ENCODE peak calls at places on chromosomes 7 and 10, in ten cellular contexts. R is bronchial epithelial cell, G is choroid plexus epithelial cell, D is fibroblast of mammary gland, Y is DND-41, Z is brain microvascular endothelial cell, L is pancreas, H is heart right ventricle, U is upper lobe of right lung, M is cardiac fibroblast. C is an unnamed sample.

GRCh38 chr10:124558339-124558685 is 96.7 kb downstream of the LHPP start:
- DNase-seq in D (no peak), R (no peak), G (no peak), Z (no peak), H (no peak), Y (no peak), U (no peak), L (no peak), M (no peak), C (no peak)

GRCh38 chr10:117134084-117135025 is 3.7 kb downstream of the VAX1 start:
- DNase-seq in L (peak), Y (no peak), G (no peak), Z (no peak), R (peak), M (no peak), U (no peak), D (no peak), H (no peak), C (no peak)

GRCh38 chr10:33808475-33808874 is 474.0 kb upstream of the NRP1 start:
- DNase-seq in R (no peak), Z (peak), M (no peak), Y (no peak), H (no peak), D (no peak), U (no peak), G (no peak), L (no peak), C (no peak)

GRCh38 chr7:81470084-81470723 is 299.6 kb downstream of the HGF start:
- DNase-seq in L (peak), G (peak), Y (peak), M (peak), R (peak), D (peak), Z (peak), U (peak), H (peak), C (peak)

GRCh38 chr7:94391716-94392390 is 2.8 kb upstream of the COL1A2 start:
- DNase-seq in U (no peak), Y (no peak), M (peak), H (no peak), Z (peak), D (peak), L (no peak), G (peak), R (no peak), C (peak)

GRCh38 chr7:83130623-83131545 is 31.8 kb downstream of the PCLO start:
- DNase-seq in Y (no peak), U (no peak), H (no peak), R (peak), Z (no peak), L (no peak), D (no peak), G (peak), M (no peak), C (no peak)

GRCh38 chr10:103659674-103660363 is 166.3 kb downstream of the NEURL1 start:
- DNase-seq in D (peak), U (peak), G (peak), Z (peak), H (peak), R (no peak), M (peak), Y (peak), L (peak), C (peak)

GRCh38 chr10:131979821-131980270 is 1.9 kb downstream of the BNIP3 start:
- DNase-seq in L (peak), Z (peak), M (peak), R (no peak), U (no peak), H (peak), D (peak), G (peak), Y (no peak), C (no peak)

GRCh38 chr7:22783421-22783820 is 39.2 kb downstream of the TOMM7 start:
- DNase-seq in D (no peak), R (no peak), H (no peak), Y (no peak), Z (no peak), M (no peak), G (no peak), L (no peak), U (no peak), C (no peak)

GRCh38 chr7:29146888-29147609 is 712 bp upstream of the CPVL start:
- DNase-seq in R (no peak), M (no peak), L (peak), U (no peak), H (peak), D (peak), G (no peak), Y (no peak), Z (no peak), C (no peak)

GRCh38 chr10:114571316-114571999 is 86.6 kb downstream of the ABLIM1 start:
- DNase-seq in H (no peak), L (no peak), Z (no peak), G (peak), M (peak), U (no peak), R (no peak), D (no peak), Y (no peak), C (no peak)

GRCh38 chr10:119341236-119342016 is 134.1 kb downstream of the GRK5 start:
- DNase-seq in Y (peak), U (peak), R (peak), G (peak), L (no peak), M (peak), Z (peak), D (peak), H (no peak), C (no peak)

GRCh38 chr10:109203616-109204375 is 719.5 kb downstream of the XPNPEP1 start:
- DNase-seq in Y (no peak), G (no peak), Z (no peak), L (no peak), M (no peak), D (peak), H (no peak), R (no peak), U (no peak), C (no peak)

GRCh38 chr7:78080241-78080640 is 281.7 kb downstream of the PHTF2 start:
- DNase-seq in L (no peak), M (no peak), U (no peak), H (no peak), R (no peak), Z (no peak), G (no peak), Y (no peak), D (no peak), C (no peak)

GRCh38 chr7:55033241-55033846 is 14.5 kb downstream of the EGFR start:
- DNase-seq in U (no peak), D (no peak), G (no peak), Z (no peak), Y (no peak), L (no peak), H (no peak), R (no peak), M (no peak), C (no peak)

GRCh38 chr10:73967544-73967943 is 30.4 kb upstream of the VCL start:
- DNase-seq in Y (no peak), D (no peak), U (no peak), L (no peak), H (no peak), G (no peak), R (no peak), Z (no peak), M (no peak), C (no peak)

GRCh38 chr10:116132716-116133420 is 140.1 kb downstream of the GFRA1 start:
- DNase-seq in Y (no peak), U (no peak), Z (no peak), G (no peak), D (no peak), H (no peak), M (no peak), L (no peak), R (no peak), C (no peak)

GRCh38 chr10:97701438-97702064 is 12.0 kb upstream of the MARVELD1 start:
- DNase-seq in H (no peak), Z (peak), M (peak), D (peak), U (no peak), G (peak), Y (peak), R (peak), L (no peak), C (no peak)

GRCh38 chr10:128854965-128855364 is 612.1 kb upstream of the MGMT start:
- DNase-seq in H (peak), D (peak), M (peak), G (peak), L (peak), R (no peak), U (peak), Z (no peak), Y (no peak), C (peak)

GRCh38 chr7:3134715-3135114 is 91.0 kb upstream of the CARD11 start:
- DNase-seq in H (no peak), D (peak), Y (no peak), Z (peak), M (no peak), L (no peak), R (no peak), G (no peak), U (no peak), C (no peak)

GRCh38 chr7:96104984-96105383 is 216.9 kb downstream of the SLC25A13 start:
- DNase-seq in U (no peak), Z (no peak), R (no peak), D (no peak), G (no peak), H (no peak), Y (no peak), M (no peak), L (no peak), C (no peak)

GRCh38 chr7:91720255-91720937 is 160.1 kb downstream of the MTERF1 start:
- DNase-seq in D (peak), Z (peak), L (no peak), R (peak), M (peak), Y (no peak), H (no peak), G (peak), U (no peak), C (peak)

GRCh38 chr7:64863969-64864368 is 39.1 kb upstream of the ZNF273 start:
- DNase-seq in L (no peak), H (no peak), R (no peak), Z (no peak), D (no peak), Y (peak), M (no peak), G (no peak), U (no peak), C (no peak)

GRCh38 chr10:120490288-120490687 is 33.3 kb downstream of the PLPP4 start:
- DNase-seq in D (no peak), H (no peak), R (no peak), U (no peak), M (no peak), Z (no peak), G (peak), Y (no peak), L (no peak), C (no peak)

GRCh38 chr7:1576521-1577253 is 6.9 kb upstream of the PSMG3 start:
- DNase-seq in G (no peak), H (no peak), Y (no peak), L (no peak), M (no peak), D (no peak), R (no peak), Z (no peak), U (no peak), C (no peak)

GRCh38 chr7:106012935-106013439 is 49.9 kb downstream of the CDHR3 start:
- DNase-seq in Y (no peak), D (peak), M (peak), R (no peak), H (no peak), U (no peak), Z (no peak), G (peak), L (no peak), C (peak)

GRCh38 chr10:93947055-93947454 is 46.7 kb upstream of the PLCE1 start:
- DNase-seq in L (no peak), Y (no peak), D (peak), U (no peak), Z (peak), M (peak), H (no peak), G (peak), R (peak), C (peak)

GRCh38 chr10:6473430-6473829 is 106.6 kb downstream of the PRKCQ start:
- DNase-seq in M (no peak), G (no peak), U (no peak), H (no peak), R (no peak), Y (peak), D (no peak), L (no peak), Z (no peak), C (no peak)

GRCh38 chr10:44921506-44921905 is 10.4 kb downstream of the TMEM72 start:
- DNase-seq in R (no peak), H (no peak), U (no peak), M (no peak), Y (no peak), L (no peak), Z (no peak), G (no peak), D (no peak), C (no peak)

GRCh38 chr7:42232275-42232674 is 4.7 kb downstream of the GLI3 start:
- DNase-seq in M (peak), H (no peak), G (no peak), Z (no peak), R (peak), D (peak), U (no peak), L (no peak), Y (no peak), C (peak)

GRCh38 chr10:3248526-3249255 is 76.1 kb upstream of the PITRM1 start:
- DNase-seq in D (peak), Y (no peak), G (peak), R (peak), Z (peak), L (no peak), H (no peak), M (peak), U (no peak), C (peak)

GRCh38 chr7:113256883-113257531 is 138.7 kb upstream of the SMIM30 start:
- DNase-seq in H (no peak), Y (no peak), L (no peak), G (peak), M (no peak), R (no peak), U (no peak), Z (no peak), D (no peak), C (no peak)

GRCh38 chr10:98790817-98791216 is 344.1 kb upstream of the HPS1 start:
- DNase-seq in R (peak), D (peak), G (peak), U (no peak), L (no peak), H (no peak), Y (no peak), Z (no peak), M (peak), C (no peak)

GRCh38 chr10:100021322-100021721 is 11.6 kb upstream of the DNMBP start:
- DNase-seq in U (no peak), H (no peak), L (no peak), Z (no peak), Y (no peak), G (no peak), R (no peak), M (no peak), D (no peak), C (no peak)

GRCh38 chr10:127013251-127013656 is 108.0 kb downstream of the DOCK1 start:
- DNase-seq in D (no peak), Y (no peak), G (no peak), M (peak), R (no peak), L (no peak), H (no peak), Z (no peak), U (no peak), C (no peak)

GRCh38 chr7:15396210-15397158 is 165.3 kb downstream of the AGMO start:
- DNase-seq in L (no peak), U (no peak), D (no peak), Y (no peak), M (no peak), H (no peak), Z (no peak), R (no peak), G (no peak), C (no peak)
- H3K4me3 ChIP-seq in L (no peak), U (no peak), D (no peak), Y (no peak), M (no peak), H (no peak), Z (no peak), R (no peak), G (no peak), C (no peak)

DNA sequence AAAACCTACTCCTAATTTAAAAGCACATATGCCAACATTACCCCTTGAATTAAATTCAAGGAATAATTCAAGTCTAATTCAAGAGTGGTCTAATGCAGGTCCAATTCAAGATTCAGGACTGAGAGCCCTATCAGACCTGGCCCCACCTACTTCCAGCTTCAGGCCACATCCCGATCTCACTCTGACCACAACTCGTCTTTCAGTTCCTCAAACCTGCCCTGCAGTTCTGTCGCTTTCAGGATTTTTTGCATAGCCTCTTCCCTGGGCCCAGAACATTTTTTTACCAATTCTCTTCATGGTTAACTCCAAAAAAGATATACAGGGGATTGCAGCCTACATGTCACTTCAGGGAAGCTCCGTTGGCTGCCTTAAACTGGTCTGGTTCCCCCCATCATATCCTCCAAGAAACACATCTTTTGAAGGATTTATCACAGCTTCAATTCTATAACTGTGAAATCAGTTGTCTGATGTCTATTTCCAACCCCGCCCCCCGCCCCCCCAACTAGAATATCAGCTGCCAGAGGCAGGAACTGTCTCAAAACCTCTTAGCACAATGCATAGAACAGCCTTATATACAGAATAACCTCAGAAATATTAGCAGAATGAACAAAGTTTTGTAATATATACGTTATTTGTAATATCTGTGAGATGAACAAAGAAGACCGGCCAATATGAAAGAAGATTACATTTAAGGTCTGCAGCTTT is 20.8 kb downstream of the CCDC6 start:
- DNase-seq in L (no peak), M (no peak), U (no peak), D (no peak), H (no peak), G (no peak), Y (no peak), Z (no peak), R (no peak), C (no peak)
- H3K4me3 ChIP-seq in L (no peak), M (no peak), U (no peak), D (no peak), H (no peak), G (no peak), Y (no peak), Z (no peak), R (no peak), C (no peak)

DNA sequence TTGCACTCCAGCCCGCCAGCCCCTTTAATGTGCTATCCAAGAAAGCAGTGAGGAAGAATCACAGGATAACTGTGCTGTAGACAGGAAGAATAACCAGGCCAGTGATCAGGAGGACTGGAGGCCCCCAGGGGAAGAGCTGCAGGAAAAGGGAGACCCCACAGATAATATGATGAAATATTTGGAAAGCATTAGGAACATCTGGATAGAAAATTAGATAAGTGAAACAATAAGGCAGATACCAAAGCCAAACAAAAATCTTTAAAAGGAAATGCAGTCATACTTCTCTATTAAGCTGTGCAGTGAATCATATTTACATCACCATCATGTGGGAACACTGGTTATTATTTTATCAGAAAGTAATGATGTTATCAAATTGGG is 14.3 kb upstream of the RALA start:
- DNase-seq in U (no peak), R (peak), M (peak), Z (no peak), D (peak), G (peak), Y (no peak), H (no peak), L (no peak), C (peak)
- H3K4me3 ChIP-seq in U (peak), R (peak), M (no peak), Z (peak), D (no peak), G (no peak), Y (no peak), H (peak), L (no peak), C (no peak)

GRCh38 chr10:27745380-27745718 is 270 bp downstream of the MKX start:
- DNase-seq in R (no peak), H (no peak), U (no peak), D (no peak), L (no peak), Z (no peak), G (no peak), Y (no peak), M (no peak), C (no peak)
- H3K4me3 ChIP-seq in R (peak), H (peak), U (peak), D (peak), L (peak), Z (peak), G (no peak), Y (no peak), M (no peak), C (peak)